ENCODE peak calls at places on chromosomes 1 and 21, in eight cellular contexts. A is NCI-H1417, M is KG1, E is adipocyte, K is globus pallidus, I is endothelial cell, R is EH, X is kidney epithelial cell. B is an unnamed sample.

GRCh38 chr1:17777330-17777729 is 22.2 kb downstream of the ACTL8 start:
- DNase-seq in A (no peak), M (no peak), E (no peak), K (no peak), I (no peak), R (no peak), X (no peak), B (peak)

GRCh38 chr21:26169611-26170470 is 729 bp downstream of the APP start:
- DNase-seq in A (peak), M (peak), E (peak), K (peak), I (peak), R (peak), X (no peak), B (peak)

GRCh38 chr1:29515188-29515955 is 279.1 kb downstream of the PTPRU start:
- DNase-seq in A (peak), M (no peak), E (no peak), K (no peak), I (no peak), R (no peak), X (no peak), B (no peak)

GRCh38 chr1:196609114-196609737 is 986 bp upstream of the KCNT2 start:
- DNase-seq in A (no peak), M (no peak), E (no peak), K (no peak), I (peak), R (peak), X (peak), B (peak)

GRCh38 chr21:26732442-26733221 is 112.6 kb downstream of the ADAMTS1 start:
- DNase-seq in A (no peak), M (no peak), E (peak), K (peak), I (peak), R (peak), X (peak), B (peak)

GRCh38 chr1:32138965-32139364 is 31.1 kb downstream of the KPNA6 start:
- DNase-seq in A (peak), M (no peak), E (peak), K (no peak), I (no peak), R (peak), X (no peak), B (no peak)

GRCh38 chr1:53327183-53327941 is 508 bp downstream of the LRP8 start:
- DNase-seq in A (peak), M (no peak), E (peak), K (no peak), I (peak), R (peak), X (no peak), B (no peak)

GRCh38 chr21:25573409-25574206 is 33.7 kb downstream of the MRPL39 start:
- DNase-seq in A (peak), M (no peak), E (peak), K (no peak), I (no peak), R (peak), X (peak), B (no peak)

GRCh38 chr1:170513138-170513537 is 18.8 kb upstream of the GORAB start:
- DNase-seq in A (no peak), M (no peak), E (no peak), K (no peak), I (no peak), R (no peak), X (no peak), B (no peak)

GRCh38 chr1:24742090-24742938 is 2.9 kb upstream of the CLIC4 start:
- DNase-seq in A (no peak), M (no peak), E (peak), K (no peak), I (no peak), R (peak), X (no peak), B (peak)

GRCh38 chr1:228085287-228085926 is 2.9 kb downstream of the ARF1 start:
- DNase-seq in A (no peak), M (no peak), E (peak), K (no peak), I (no peak), R (peak), X (no peak), B (no peak)

GRCh38 chr1:87685366-87686136 is 356.9 kb downstream of the LMO4 start:
- DNase-seq in A (no peak), M (no peak), E (no peak), K (no peak), I (no peak), R (no peak), X (no peak), B (no peak)

GRCh38 chr1:164794310-164794709 is 235.3 kb downstream of the PBX1 start:
- DNase-seq in A (no peak), M (no peak), E (peak), K (no peak), I (no peak), R (peak), X (peak), B (peak)

GRCh38 chr1:232274236-232274855 is 355.6 kb downstream of the SIPA1L2 start:
- DNase-seq in A (no peak), M (no peak), E (peak), K (no peak), I (no peak), R (peak), X (no peak), B (no peak)

GRCh38 chr1:115262886-115263285 is 75.2 kb downstream of the NGF start:
- DNase-seq in A (no peak), M (no peak), E (peak), K (no peak), I (no peak), R (peak), X (no peak), B (no peak)

GRCh38 chr21:35239811-35240219 is 190.7 kb upstream of the RUNX1 start:
- DNase-seq in A (peak), M (no peak), E (no peak), K (no peak), I (no peak), R (no peak), X (no peak), B (no peak)

GRCh38 chr1:93437976-93438605 is 9.8 kb upstream of the FNBP1L start:
- DNase-seq in A (peak), M (peak), E (peak), K (no peak), I (no peak), R (peak), X (no peak), B (peak)

GRCh38 chr1:87705233-87705632 is 376.6 kb downstream of the LMO4 start:
- DNase-seq in A (no peak), M (no peak), E (no peak), K (no peak), I (no peak), R (no peak), X (no peak), B (no peak)

GRCh38 chr1:110593905-110594304 is 12.3 kb downstream of the KCNA2 start:
- DNase-seq in A (peak), M (no peak), E (no peak), K (no peak), I (no peak), R (no peak), X (no peak), B (no peak)

GRCh38 chr1:6248798-6249731 is 5.1 kb downstream of the HES3 start:
- DNase-seq in A (no peak), M (no peak), E (peak), K (no peak), I (no peak), R (peak), X (no peak), B (no peak)

GRCh38 chr1:248849152-248849551 is 9.7 kb downstream of the ZNF692 start:
- DNase-seq in A (no peak), M (no peak), E (no peak), K (no peak), I (no peak), R (no peak), X (no peak), B (no peak)

GRCh38 chr1:28986296-28986910 is 72.0 kb downstream of the EPB41 start:
- DNase-seq in A (no peak), M (no peak), E (no peak), K (no peak), I (no peak), R (no peak), X (no peak), B (peak)

GRCh38 chr1:178650950-178651461 is 74.0 kb upstream of the RALGPS2 start:
- DNase-seq in A (no peak), M (no peak), E (peak), K (no peak), I (no peak), R (peak), X (no peak), B (no peak)

GRCh38 chr1:44507490-44508396 is 102.7 kb downstream of the RNF220 start:
- DNase-seq in A (peak), M (no peak), E (no peak), K (peak), I (no peak), R (no peak), X (no peak), B (no peak)

GRCh38 chr1:117096871-117097842 is 24.4 kb downstream of the TRIM45 start:
- DNase-seq in A (no peak), M (no peak), E (peak), K (no peak), I (no peak), R (peak), X (no peak), B (no peak)

GRCh38 chr1:26602378-26602959 is 72.9 kb downstream of the RPS6KA1 start:
- DNase-seq in A (peak), M (peak), E (peak), K (peak), I (peak), R (peak), X (no peak), B (peak)

GRCh38 chr1:74368335-74368734 is 133.1 kb downstream of the TNNI3K start:
- DNase-seq in A (no peak), M (no peak), E (peak), K (no peak), I (no peak), R (no peak), X (no peak), B (no peak)

B was measured in G401.